ENCODE peak calls at places on chromosomes 4 and X, in seven cellular contexts. I is lung, Y is esophagus squamous epithelium, B is NCI-H187, V is upper lobe of right lung, Q is fibroblast of pulmonary artery, F is OCI-LY7. O is an unnamed sample.
A peak's percentile ranks its signal among the peaks of the same experiment; 100 is the strongest.

GRCh38 chr4:123832173-123833026 is 435.8 kb downstream of the SPRY1 start:
- DNase-seq in I (peak; percentile 36), Y (no peak), B (no peak), V (no peak), Q (peak; percentile 100), F (no peak), O (peak; percentile 99)

GRCh38 chr4:91936301-91936700 is 367.5 kb upstream of the GRID2 start:
- DNase-seq in I (no peak), Y (no peak), B (no peak), V (no peak), Q (peak; percentile 80), F (no peak), O (no peak)

GRCh38 chr4:44638091-44638490 is 13.3 kb downstream of the YIPF7 start:
- DNase-seq in I (no peak), Y (no peak), B (no peak), V (no peak), Q (no peak), F (no peak), O (no peak)

GRCh38 chrX:110836982-110837381 is 41.4 kb upstream of the CHRDL1 start:
- DNase-seq in I (no peak), Y (no peak), B (no peak), V (no peak), Q (no peak), F (no peak), O (no peak)

GRCh38 chrX:13015536-13016236 is 28.7 kb downstream of the FAM9C start:
- DNase-seq in I (no peak), Y (no peak), B (no peak), V (no peak), Q (no peak), F (no peak), O (no peak)

GRCh38 chr4:88659890-88660208 is 37.8 kb downstream of the NAP1L5 start:
- DNase-seq in I (no peak), Y (no peak), B (no peak), V (no peak), Q (no peak), F (no peak), O (no peak)

GRCh38 chr4:107760281-107760947 is 40.4 kb upstream of the PAPSS1 start:
- DNase-seq in I (no peak), Y (no peak), B (no peak), V (no peak), Q (peak; percentile 45), F (no peak), O (peak; percentile 18)

GRCh38 chr4:92305878-92306520 is 2.2 kb downstream of the GRID2 start:
- DNase-seq in I (no peak), Y (no peak), B (no peak), V (no peak), Q (no peak), F (no peak), O (no peak)

GRCh38 chrX:6821730-6822129 is 286.8 kb upstream of the VCX3A start:
- DNase-seq in I (no peak), Y (no peak), B (no peak), V (no peak), Q (no peak), F (no peak), O (no peak)

GRCh38 chrX:1581132-1581531 is 10.3 kb upstream of the AKAP17A start:
- DNase-seq in I (peak; percentile 64), Y (no peak), B (peak; percentile 13), V (peak; percentile 28), Q (peak; percentile 64), F (peak; percentile 85), O (peak; percentile 55)

O was measured in EL.